ENCODE peak calls at places on chromosomes 4 and X, in seven cellular contexts. O is GM23248, I is fibroblast of lung, T is mammary epithelial cell, G is hepatocyte, S is astrocyte, U is keratinocyte. J is an unnamed sample.

GRCh38 chr4:2938906-2939305 is 24.3 kb downstream of the NOP14 start:
- DNase-seq in U (no peak), G (no peak), T (no peak), S (no peak), I (no peak), O (no peak), J (no peak)

GRCh38 chrX:68832101-68832416 is 3.2 kb downstream of the EFNB1 start:
- DNase-seq in G (peak; percentile 67), I (peak; percentile 75), T (peak; percentile 58), U (no peak), S (peak; percentile 73), O (peak; percentile 88), J (peak; percentile 11)

GRCh38 chr4:156790866-156791265 is 180.7 kb downstream of the PDGFC start:
- DNase-seq in U (no peak), T (peak; percentile 50), S (peak; percentile 91), G (no peak), O (peak; percentile 75), I (peak; percentile 83), J (no peak)

GRCh38 chr4:101500742-101501141 is 153.4 kb upstream of the PPP3CA start:
- DNase-seq in U (peak; percentile 4), I (no peak), O (no peak), G (no peak), T (peak; percentile 76), S (no peak), J (no peak)

GRCh38 chr4:56219447-56219846 is 167.8 kb downstream of the AASDH start:
- DNase-seq in G (no peak), I (no peak), U (no peak), T (no peak), O (no peak), S (no peak), J (no peak)

GRCh38 chrX:87518504-87518903 is 902 bp downstream of the KLHL4 start:
- DNase-seq in I (peak; percentile 22), U (no peak), S (peak; percentile 20), T (peak; percentile 10), G (no peak), O (peak; percentile 2), J (no peak)

GRCh38 chr4:140790765-140791164 is 34.6 kb upstream of the TBC1D9 start:
- DNase-seq in U (peak; percentile 26), S (no peak), I (peak; percentile 51), O (no peak), T (peak; percentile 3), G (no peak), J (peak; percentile 94)

GRCh38 chrX:125090046-125090445 is 229.6 kb upstream of the TEX13C start:
- DNase-seq in T (peak; percentile 5), S (no peak), I (no peak), O (no peak), G (no peak), U (no peak), J (no peak)

GRCh38 chr4:54837576-54838140 is 179.9 kb downstream of the KIT start:
- DNase-seq in O (peak; percentile 21), I (peak; percentile 6), T (peak; percentile 2), G (no peak), S (no peak), U (no peak), J (no peak)

GRCh38 chr4:179465131-179465797 is 2023.0 kb upstream of the AGA start:
- DNase-seq in G (no peak), O (no peak), I (peak; percentile 23), S (peak; percentile 72), T (no peak), U (no peak), J (peak; percentile 28)

GRCh38 chr4:6401797-6402196 is 70.6 kb downstream of the PPP2R2C start:
- DNase-seq in T (no peak), O (no peak), U (no peak), I (no peak), S (no peak), G (no peak), J (no peak)

GRCh38 chr4:146370841-146371240 is 150.9 kb downstream of the SLC10A7 start:
- DNase-seq in I (no peak), O (peak; percentile 3), U (peak; percentile 19), G (no peak), S (peak; percentile 28), T (no peak), J (no peak)

GRCh38 chr4:5717449-5718158 is 6.6 kb downstream of the EVC start:
- DNase-seq in G (no peak), S (no peak), I (no peak), U (no peak), O (no peak), T (no peak), J (no peak)

GRCh38 chr4:10259976-10260375 is 143.4 kb upstream of the WDR1 start:
- DNase-seq in O (no peak), G (no peak), S (no peak), I (no peak), T (peak; percentile 44), U (no peak), J (no peak)

GRCh38 chr4:184292877-184293276 is 75.2 kb upstream of the ENPP6 start:
- DNase-seq in U (no peak), S (no peak), I (no peak), O (no peak), G (no peak), T (no peak), J (no peak)

GRCh38 chrX:39501822-39502221 is 595.9 kb downstream of the BCOR start:
- DNase-seq in S (no peak), U (no peak), T (no peak), G (no peak), O (no peak), I (no peak), J (no peak)

GRCh38 chrX:39506131-39506530 is 591.6 kb downstream of the BCOR start:
- DNase-seq in O (no peak), I (no peak), U (no peak), T (no peak), G (no peak), S (no peak), J (no peak)

GRCh38 chrX:39507034-39507433 is 590.7 kb downstream of the BCOR start:
- DNase-seq in S (no peak), U (no peak), I (no peak), O (no peak), T (no peak), G (no peak), J (no peak)

GRCh38 chrX:39504850-39505259 is 592.9 kb downstream of the BCOR start:
- DNase-seq in I (peak; percentile 29), U (no peak), S (no peak), G (no peak), T (no peak), O (no peak), J (no peak)

DNA sequence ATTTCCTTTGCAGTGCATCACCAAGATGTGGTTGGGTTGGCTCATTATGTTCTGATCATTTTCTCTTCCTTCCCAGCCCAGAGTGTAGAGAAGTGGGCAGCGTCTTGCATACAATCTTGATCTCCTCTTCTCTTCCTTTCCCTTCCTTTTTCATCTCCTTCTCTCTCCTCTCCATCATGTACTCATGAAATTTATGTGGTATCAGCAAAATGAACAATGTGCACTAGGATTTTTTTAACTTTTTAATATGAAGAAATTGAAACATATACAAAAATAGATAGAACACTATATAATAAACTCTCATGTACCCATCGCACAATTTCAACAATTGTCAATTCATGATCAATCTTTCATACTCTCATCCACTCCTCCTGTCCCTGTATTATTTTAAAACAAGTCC is 593.5 kb downstream of the BCOR start:
- DNase-seq in S (no peak), U (no peak), T (no peak), G (no peak), O (no peak), I (no peak), J (no peak)
- H3K4me1 ChIP-seq in S (no peaks in the 10 kb centered on the region), U (no peaks in the 10 kb centered on the region), T (no peaks in the 10 kb centered on the region), G (no peaks in the 10 kb centered on the region), O (no peaks in the 10 kb centered on the region), I (no peaks in the 10 kb centered on the region), J (no peaks in the 10 kb centered on the region)

DNA sequence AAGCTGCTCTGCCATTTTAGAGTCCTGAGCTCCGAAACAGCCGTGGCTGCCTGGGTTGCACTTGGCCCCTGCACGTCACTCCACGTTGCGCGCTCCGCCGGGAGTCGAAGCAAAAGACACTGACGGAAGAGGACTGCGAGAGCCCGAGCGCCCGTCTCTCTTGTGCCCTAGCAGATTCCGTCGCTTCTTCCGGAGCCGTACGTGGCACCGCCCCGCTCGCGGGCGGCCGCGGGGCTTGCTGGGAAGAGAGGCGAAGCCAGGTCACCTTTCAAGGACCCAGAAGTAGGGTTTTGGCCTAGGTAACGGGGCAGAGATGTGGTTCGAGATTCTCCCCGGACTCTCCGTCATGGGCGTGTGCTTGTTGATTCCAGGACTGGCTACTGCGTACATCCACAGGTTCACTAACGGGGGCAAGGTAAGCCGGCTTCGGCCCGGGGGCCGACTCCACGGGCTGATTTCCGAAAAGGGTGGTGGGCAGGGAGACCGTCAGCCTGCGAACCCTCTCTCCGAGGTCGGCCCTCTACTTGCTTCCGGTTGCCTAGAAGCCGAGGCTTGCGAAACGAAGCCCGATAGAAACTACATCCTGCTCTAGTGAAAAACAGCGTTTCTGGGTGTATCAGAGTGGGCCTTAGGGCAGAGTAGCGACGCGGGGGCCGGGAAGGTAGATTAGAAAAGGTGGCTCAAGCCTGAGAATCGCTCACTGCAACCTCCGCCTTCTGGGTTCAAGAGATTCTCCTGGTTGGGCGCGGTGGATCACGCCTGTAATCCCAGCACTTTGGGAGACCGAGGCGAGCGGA is at the start of the genes NDUFA1 and RNF113A:
- DNase-seq in O (peak; percentile 91), I (peak; percentile 85), S (peak; percentile 68), U (no peak), G (peak; percentile 91), T (peak; percentile 84), J (peak; percentile 90)
- H2AFZ ChIP-seq in O (peak within 1 kb of the TSS; percentile 92), I (peak within 1 kb of the TSS; percentile 80), S (peak within 1 kb of the TSS; percentile 76), U (peak within 1 kb of the TSS; percentile 83), G (peak within 1 kb of the TSS; percentile 54), T (peak within 1 kb of the TSS; percentile 83), J (peak within 1 kb of the TSS; percentile 65)

DNA sequence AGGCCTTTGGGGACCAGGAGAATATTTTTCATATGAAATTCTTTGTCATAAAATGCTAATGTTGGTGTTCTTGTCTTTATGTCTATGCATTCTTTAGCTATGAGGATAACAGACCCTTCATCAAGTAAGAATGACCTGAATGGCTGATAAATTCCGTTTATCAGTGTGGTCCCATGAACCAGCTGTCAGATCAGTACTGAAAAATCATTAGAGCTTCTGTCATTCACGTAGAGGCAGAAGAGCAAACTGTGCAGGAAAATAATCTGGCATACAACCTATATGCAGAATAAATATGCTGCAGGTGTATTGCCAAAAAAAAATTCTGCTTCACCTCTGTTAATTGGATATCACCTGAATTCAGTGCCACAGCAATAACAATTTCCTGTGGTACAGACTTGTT is 828.6 kb downstream of the ADGRL3 start:
- DNase-seq in S (no peak), O (no peak), T (no peak), I (no peak), U (no peak), G (no peak), J (no peak)
- H3K4me3 ChIP-seq in S (no peak overlapping the region), O (no peak overlapping the region), T (no peak overlapping the region), I (no peak overlapping the region), U (no peak overlapping the region), G (no peak overlapping the region), J (no peak overlapping the region)

GRCh38 chr4:8267077-8267476 is 2.5 kb upstream of the HTRA3 start:
- DNase-seq in I (peak; percentile 55), G (peak; percentile 81), O (peak; percentile 89), T (no peak), U (no peak), S (no peak), J (peak; percentile 54)

GRCh38 chr4:8268901-8269534 is 536 bp upstream of the HTRA3 start:
- DNase-seq in G (no peak), S (no peak), T (no peak), U (no peak), O (no peak), I (no peak), J (no peak)

GRCh38 chr4:8269535-8270417 is at the start of gene HTRA3:
- DNase-seq in S (no peak), O (peak; percentile 56), I (peak; percentile 48), G (peak; percentile 68), U (no peak), T (no peak), J (no peak)

GRCh38 chr4:8266508-8266907 is 3.0 kb upstream of the HTRA3 start:
- DNase-seq in U (no peak), I (no peak), O (no peak), G (no peak), T (no peak), S (no peak), J (no peak)

GRCh38 chr4:8268211-8268610 is 1.3 kb upstream of the HTRA3 start:
- DNase-seq in S (no peak), I (no peak), T (no peak), U (no peak), G (no peak), O (no peak), J (no peak)
- H3K4me1 ChIP-seq in S (peaks cover 10% of the 10 kb centered on the region), I (no peaks in the 10 kb centered on the region), T (peaks cover 5% of the 10 kb centered on the region), U (no peaks in the 10 kb centered on the region), G (peaks cover 26% of the 10 kb centered on the region), O (peaks cover 3% of the 10 kb centered on the region), J (no peaks in the 10 kb centered on the region)

J was measured in OCI-LY7.